ENCODE peak calls at places on chromosomes 6 and 20, in six cellular contexts. M, N, H, A, C and U are unnamed samples.

GRCh38 chr6:159727717-159728440 is 573 bp downstream of the WTAP start:
- DNase-seq in M (no peak), N (peak; percentile 39), H (no peak), A (peak; percentile 42), C (no peak), U (no peak)

GRCh38 chr6:23145801-23146200 is 576.4 kb downstream of the HDGFL1 start:
- DNase-seq in M (no peak), N (peak; percentile 29), H (no peak), A (no peak), C (no peak), U (peak; percentile 57)

GRCh38 chr6:42177514-42178364 is 4.6 kb downstream of the GUCA1A start:
- DNase-seq in M (no peak), N (no peak), H (no peak), A (no peak), C (no peak), U (no peak)

GRCh38 chr6:75673885-75674284 is 72.2 kb downstream of the SENP6 start:
- DNase-seq in M (no peak), N (peak; percentile 46), H (no peak), A (peak; percentile 29), C (no peak), U (no peak)

GRCh38 chr6:168014406-168014959 is 17.0 kb downstream of the KIF25 start:
- DNase-seq in M (peak; percentile 0), N (no peak), H (no peak), A (no peak), C (no peak), U (no peak)

GRCh38 chr20:63473555-63474449 is 1.3 kb upstream of the KCNQ2 start:
- DNase-seq in M (no peak), N (no peak), H (no peak), A (no peak), C (no peak), U (no peak)

GRCh38 chr6:157104803-157105202 is 218.5 kb downstream of the TMEM242 start:
- DNase-seq in M (no peak), N (no peak), H (no peak), A (no peak), C (no peak), U (no peak)

GRCh38 chr6:36377594-36377993 is 9.9 kb downstream of the ETV7 start:
- DNase-seq in M (no peak), N (no peak), H (no peak), A (no peak), C (no peak), U (no peak)

GRCh38 chr6:107957165-107957908 is 671 bp downstream of the SEC63 start:
- DNase-seq in M (peak; percentile 68), N (peak; percentile 77), H (peak; percentile 39), A (peak; percentile 88), C (peak; percentile 81), U (no peak)

GRCh38 chr20:24668791-24669190 is 199.4 kb downstream of the SYNDIG1 start:
- DNase-seq in M (no peak), N (no peak), H (no peak), A (no peak), C (no peak), U (no peak)

GRCh38 chr6:75842732-75843131 is 93.7 kb downstream of the MYO6 start:
- DNase-seq in M (no peak), N (no peak), H (no peak), A (no peak), C (no peak), U (no peak)

GRCh38 chr20:4171538-4172116 is 156.3 kb upstream of the RNF24 start:
- DNase-seq in M (no peak), N (no peak), H (no peak), A (peak; percentile 50), C (no peak), U (no peak)

GRCh38 chr6:87473419-87473903 is 687 bp downstream of the SLC35A1 start:
- DNase-seq in M (peak; percentile 72), N (peak; percentile 47), H (peak; percentile 65), A (peak; percentile 69), C (no peak), U (peak; percentile 7)

GRCh38 chr6:70524721-70525286 is 41.9 kb upstream of the SDHAF4 start:
- DNase-seq in M (no peak), N (no peak), H (no peak), A (peak; percentile 8), C (no peak), U (no peak)

GRCh38 chr20:16821211-16822089 is 73.3 kb downstream of the OTOR start:
- DNase-seq in M (peak; percentile 17), N (peak; percentile 48), H (no peak), A (peak; percentile 60), C (no peak), U (no peak)

GRCh38 chr6:148263961-148264360 is 78.7 kb upstream of the SASH1 start:
- DNase-seq in M (no peak), N (no peak), H (no peak), A (peak; percentile 50), C (no peak), U (no peak)

GRCh38 chr6:151058021-151058733 is 181.6 kb upstream of the AKAP12 start:
- DNase-seq in M (no peak), N (no peak), H (no peak), A (peak; percentile 38), C (no peak), U (no peak)

GRCh38 chr6:88165877-88166492 is at the start of gene CNR1:
- DNase-seq in M (peak; percentile 81), N (peak; percentile 2), H (no peak), A (peak; percentile 32), C (no peak), U (no peak)

GRCh38 chr6:43123691-43124314 is 47.3 kb upstream of the SRF start:
- DNase-seq in M (no peak), N (no peak), H (no peak), A (no peak), C (no peak), U (no peak)

GRCh38 chr6:225121-225721 is 67.1 kb upstream of the DUSP22 start:
- DNase-seq in M (no peak), N (no peak), H (peak; percentile 29), A (no peak), C (no peak), U (no peak)

GRCh38 chr20:58131581-58132142 is 96.8 kb downstream of the ANKRD60 start:
- DNase-seq in M (no peak), N (peak; percentile 84), H (no peak), A (peak; percentile 89), C (no peak), U (peak; percentile 32)

GRCh38 chr6:18753071-18753470 is 365.9 kb downstream of the RNF144B start:
- DNase-seq in M (no peak), N (no peak), H (no peak), A (no peak), C (no peak), U (no peak)

GRCh38 chr20:51237790-51238189 is 214.9 kb upstream of the KCNG1 start:
- DNase-seq in M (no peak), N (no peak), H (no peak), A (no peak), C (no peak), U (no peak)

GRCh38 chr20:62096421-62097380 is 25.6 kb upstream of the LSM14B start:
- DNase-seq in M (no peak), N (no peak), H (no peak), A (no peak), C (no peak), U (no peak)
- TF ChIP-seq CTCF in M (no peak), N (no peak), H (no peak), A (no peak), C (no peak), U (no peak)

GRCh38 chr6:38319259-38320255 is 320.2 kb downstream of the BTBD9 start:
- DNase-seq in M (no peak), N (peak; percentile 15), H (no peak), A (peak; percentile 16), C (no peak), U (no peak)
- H3K4me3 ChIP-seq in M (no peak overlapping the region), N (no peak overlapping the region), H (no peak overlapping the region), A (no peak overlapping the region), C (no peak overlapping the region), U (no peak overlapping the region)

DNA sequence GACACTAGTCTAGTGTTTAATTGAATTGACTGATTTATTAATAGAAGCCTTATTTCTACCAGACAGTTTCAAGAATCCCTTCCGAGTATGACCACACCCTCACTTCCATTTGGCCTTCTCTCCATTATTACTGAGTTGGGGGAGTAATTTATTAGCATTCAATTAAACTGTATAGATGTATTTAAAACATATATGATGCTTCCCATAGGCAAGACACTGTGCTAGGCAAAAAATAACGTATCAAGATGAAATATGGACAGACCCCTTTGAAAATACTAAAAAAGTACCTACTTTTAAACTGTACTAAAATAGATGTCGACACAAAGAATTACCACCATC is 112.9 kb upstream of the PHACTR1 start:
- DNase-seq in M (no peak), N (no peak), H (no peak), A (no peak), C (no peak), U (no peak)
- TF ChIP-seq CTCF in M (no peak), N (no peak), H (no peak), A (no peak), C (no peak), U (no peak)

DNA sequence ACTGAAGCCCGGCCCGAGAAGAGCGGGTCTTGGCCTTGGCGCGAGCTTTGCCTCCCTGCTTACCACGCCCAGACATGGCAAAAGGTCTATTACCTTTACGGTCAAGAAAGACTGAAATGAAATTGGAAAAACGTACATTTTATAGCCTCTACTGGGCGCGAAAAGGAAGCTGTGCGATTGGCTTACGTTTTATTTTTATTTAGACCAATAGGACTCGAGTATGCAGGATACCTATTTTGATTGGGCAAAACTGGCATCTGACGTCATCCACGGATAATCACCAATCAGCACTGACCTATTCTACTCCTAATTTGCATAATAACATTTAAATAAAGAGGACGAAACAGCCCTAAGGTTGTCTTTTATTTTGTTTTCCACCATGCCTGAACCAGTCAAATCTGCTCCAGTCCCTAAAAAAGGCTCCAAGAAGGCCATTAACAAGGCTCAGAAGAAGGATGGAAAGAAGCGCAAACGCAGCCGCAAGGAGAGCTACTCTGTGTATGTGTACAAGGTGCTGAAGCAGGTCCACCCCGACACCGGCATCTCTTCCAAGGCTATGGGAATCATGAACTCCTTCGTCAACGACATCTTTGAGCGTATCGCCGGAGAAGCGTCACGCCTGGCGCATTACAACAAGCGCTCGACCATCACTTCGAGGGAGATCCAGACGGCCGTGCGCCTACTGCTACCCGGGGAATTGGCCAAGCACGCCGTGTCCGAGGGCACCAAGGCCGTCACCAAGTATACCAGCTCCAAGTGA is 97.4 kb downstream of the OR2B2 start:
- DNase-seq in M (peak; percentile 88), N (peak; percentile 99), H (no peak), A (peak; percentile 98), C (no peak), U (peak; percentile 86)
- H3K4me3 ChIP-seq in M (peak overlapping the region; percentile 4), N (peak overlapping the region; percentile 40), H (no peak overlapping the region), A (peak overlapping the region; percentile 60), C (peak overlapping the region; percentile 64), U (peak overlapping the region; percentile 48)

GRCh38 chr6:53417141-53417540 is 68.4 kb upstream of the ELOVL5 start:
- DNase-seq in M (no peak), N (no peak), H (no peak), A (no peak), C (no peak), U (no peak)
- TF ChIP-seq CTCF in M (no peak), N (no peak), H (no peak), A (peak; percentile 28), C (no peak), U (no peak)

GRCh38 chr20:52895662-52896061 is 76.5 kb upstream of the TSHZ2 start:
- DNase-seq in M (no peak), N (peak; percentile 17), H (no peak), A (no peak), C (no peak), U (no peak)
- H3K4me3 ChIP-seq in M (no peak overlapping the region), N (no peak overlapping the region), H (no peak overlapping the region), A (no peak overlapping the region), C (no peak overlapping the region), U (no peak overlapping the region)